ENCODE peak calls at places on chromosomes 11 and 22, in six cellular contexts. D is heart right ventricle; Y is RWPE2; Z is body of pancreas; C is sciatic nerve; M is central memory CD8-positive, alpha-beta T cell. Q is an unnamed sample.

GRCh38 chr11:19276859-19277808 is 36.4 kb upstream of the E2F8 start:
- ATAC-seq in D (peak; percentile 56), M (no peak), Z (no peak), C (no peak), Y (peak; percentile 95), Q (no peak)

GRCh38 chr11:62688481-62688880 is 849 bp downstream of the LRRN4CL start:
- ATAC-seq in Z (no peak), D (no peak), Y (no peak), C (no peak), M (no peak), Q (no peak)

GRCh38 chr11:14308897-14309387 is 50.0 kb downstream of the RRAS2 start:
- ATAC-seq in Z (no peak), D (no peak), M (peak; percentile 30), Y (no peak), C (no peak), Q (no peak)

GRCh38 chr22:37940698-37941376 is 12.6 kb downstream of the C22orf23 start:
- ATAC-seq in C (peak; percentile 77), Y (no peak), Z (peak; percentile 15), M (no peak), D (no peak), Q (peak; percentile 44)

GRCh38 chr22:37138879-37139561 is 10.7 kb downstream of the IL2RB start:
- ATAC-seq in M (no peak), D (no peak), Z (no peak), Y (no peak), C (no peak), Q (no peak)

GRCh38 chr22:50445880-50446707 is 28.7 kb downstream of the SBF1 start:
- ATAC-seq in Y (no peak), Z (no peak), M (no peak), C (no peak), D (no peak), Q (no peak)

GRCh38 chr11:7872913-7873312 is 58.2 kb downstream of the OR10A6 start:
- ATAC-seq in M (no peak), Z (no peak), Y (peak; percentile 68), D (no peak), C (no peak), Q (no peak)

GRCh38 chr22:37486224-37486845 is at the start of gene MFNG:
- ATAC-seq in D (peak; percentile 80), Y (peak; percentile 75), M (peak; percentile 52), Z (peak; percentile 77), C (peak; percentile 82), Q (peak; percentile 80)

GRCh38 chr11:22441831-22442230 is 103.7 kb downstream of the SLC17A6 start:
- ATAC-seq in C (no peak), D (no peak), Y (no peak), Z (no peak), M (no peak), Q (no peak)

GRCh38 chr11:85029964-85030363 is 597.2 kb downstream of the DLG2 start:
- ATAC-seq in Y (peak; percentile 67), D (no peak), Z (no peak), C (no peak), M (no peak), Q (no peak)

GRCh38 chr11:19555266-19555665 is 157.4 kb upstream of the NAV2 start:
- ATAC-seq in Z (no peak), Y (no peak), C (no peak), D (no peak), M (no peak), Q (no peak)

GRCh38 chr11:69442012-69442806 is 39.3 kb upstream of the LINC01488 start:
- ATAC-seq in D (no peak), Z (no peak), M (no peak), Y (peak; percentile 32), C (no peak), Q (no peak)

GRCh38 chr22:34072585-34072984 is 152.3 kb upstream of the LARGE1 start:
- ATAC-seq in M (no peak), D (no peak), Z (no peak), C (no peak), Y (no peak), Q (no peak)

GRCh38 chr11:47269829-47270305 is at the start of gene MADD:
- ATAC-seq in Y (peak; percentile 81), D (peak; percentile 88), Z (peak; percentile 88), M (peak; percentile 82), C (peak; percentile 88), Q (peak; percentile 94)

GRCh38 chr11:3815882-3816281 is 7.5 kb downstream of the PGAP2 start:
- ATAC-seq in Y (no peak), Z (no peak), D (peak; percentile 74), C (no peak), M (no peak), Q (no peak)

GRCh38 chr11:94732617-94733292 is 35.4 kb upstream of the AMOTL1 start:
- ATAC-seq in M (no peak), Y (peak; percentile 75), D (peak; percentile 89), C (peak; percentile 77), Z (peak; percentile 52), Q (peak; percentile 74)

GRCh38 chr11:126853732-126854131 is 146.8 kb downstream of the KIRREL3 start:
- ATAC-seq in Y (no peak), M (no peak), Z (no peak), D (no peak), C (no peak), Q (no peak)

GRCh38 chr22:31739795-31740201 is 10.1 kb downstream of the PRR14L start:
- ATAC-seq in Z (peak; percentile 92), C (peak; percentile 63), Y (no peak), D (peak; percentile 56), M (no peak), Q (peak; percentile 53)

GRCh38 chr22:47251911-47252310 is 489.5 kb downstream of the TBC1D22A start:
- ATAC-seq in D (no peak), Y (no peak), M (no peak), C (no peak), Z (no peak), Q (no peak)

GRCh38 chr11:67318239-67318555 is 14.9 kb downstream of the SSH3 start:
- ATAC-seq in D (no peak), Y (peak; percentile 38), M (peak; percentile 39), Z (peak; percentile 43), C (no peak), Q (no peak)

GRCh38 chr11:30012346-30012745 is 4.5 kb downstream of the KCNA4 start:
- ATAC-seq in C (no peak), Y (no peak), D (no peak), M (no peak), Z (no peak), Q (no peak)

GRCh38 chr22:43848366-43849171 is 13.7 kb downstream of the SULT4A1 start:
- ATAC-seq in Z (no peak), C (no peak), Y (no peak), D (peak; percentile 75), M (no peak), Q (no peak)

GRCh38 chr11:12893787-12894672 is 115.1 kb upstream of the RASSF10 start:
- ATAC-seq in Y (peak; percentile 61), D (no peak), M (no peak), Z (peak; percentile 80), C (peak; percentile 63), Q (peak; percentile 45)

GRCh38 chr22:21042978-21043855 is 2.5 kb upstream of the LRRC74B start:
- ATAC-seq in D (no peak), Y (no peak), Z (no peak), M (no peak), C (no peak), Q (no peak)

GRCh38 chr11:93756748-93757147 is 15.3 kb downstream of the C11orf54 start:
- ATAC-seq in Z (no peak), Y (no peak), D (no peak), C (no peak), M (no peak), Q (no peak)

GRCh38 chr11:57646221-57646620 is 3.5 kb downstream of the YPEL4 start:
- ATAC-seq in D (no peak), Z (no peak), M (no peak), Y (no peak), C (no peak), Q (no peak)

GRCh38 chr11:71425851-71426250 is 22.3 kb downstream of the DHCR7 start:
- ATAC-seq in Z (no peak), C (no peak), M (no peak), Y (peak; percentile 90), D (no peak), Q (no peak)

GRCh38 chr11:47220401-47220821 is 5.6 kb downstream of the DDB2 start:
- ATAC-seq in Z (no peak), M (no peak), D (peak; percentile 38), C (no peak), Y (no peak), Q (no peak)

GRCh38 chr11:79708319-79708928 is 267.6 kb upstream of the TENM4 start:
- ATAC-seq in M (no peak), C (no peak), Y (peak; percentile 51), Z (no peak), D (no peak), Q (no peak)

GRCh38 chr11:72741849-72742521 is 10.2 kb downstream of the ARAP1 start:
- ATAC-seq in Z (no peak), M (no peak), D (no peak), Y (no peak), C (peak; percentile 3), Q (peak; percentile 32)

GRCh38 chr11:129866328-129866727 is 29.1 kb downstream of the NFRKB start:
- ATAC-seq in M (no peak), D (peak; percentile 49), Z (peak; percentile 36), Y (no peak), C (no peak), Q (no peak)

GRCh38 chr11:32178692-32179091 is 87.8 kb downstream of the RCN1 start:
- ATAC-seq in C (no peak), M (no peak), D (no peak), Z (no peak), Y (no peak), Q (no peak)

GRCh38 chr11:36878747-36879146 is 280.7 kb upstream of the RAG2 start:
- ATAC-seq in C (no peak), M (no peak), Y (no peak), Z (no peak), D (no peak), Q (no peak)

GRCh38 chr22:42296381-42296853 is 26.0 kb upstream of the TCF20 start:
- ATAC-seq in C (no peak), D (peak; percentile 64), M (no peak), Z (no peak), Y (no peak), Q (no peak)

GRCh38 chr22:38317237-38317994 is at the start of gene CSNK1E:
- ATAC-seq in M (peak; percentile 42), Z (peak; percentile 82), C (peak; percentile 73), Y (peak; percentile 7), D (peak; percentile 72), Q (peak; percentile 71)

GRCh38 chr11:86196291-86196690 is 48.3 kb upstream of the EED start:
- ATAC-seq in Y (no peak), M (no peak), C (no peak), Z (no peak), D (no peak), Q (no peak)

GRCh38 chr11:102143867-102144266 is 33.6 kb downstream of the YAP1 start:
- ATAC-seq in Z (no peak), D (no peak), Y (no peak), M (no peak), C (no peak), Q (no peak)

GRCh38 chr11:67436459-67437081 is 912 bp downstream of the PTPRCAP start:
- ATAC-seq in Y (peak; percentile 10), M (peak; percentile 29), C (no peak), D (no peak), Z (no peak), Q (no peak)

GRCh38 chr22:38298312-38299000 is 18.8 kb downstream of the CSNK1E start:
- ATAC-seq in M (peak; percentile 70), Y (peak; percentile 88), C (no peak), D (peak; percentile 29), Z (no peak), Q (no peak)

GRCh38 chr11:77252555-77253270 is 48.8 kb downstream of the GDPD4 start:
- ATAC-seq in M (no peak), Y (no peak), D (no peak), Z (peak; percentile 56), C (no peak), Q (no peak)